ENCODE peak calls at places on chromosome 7, in four cellular contexts. M, Q, B and H are unnamed samples.

GRCh38 chr7:44411306-44411705 is 79.2 kb downstream of the NUDCD3 start:
- DNase-seq in M (no peak), B (no peak), Q (no peak), H (no peak)

GRCh38 chr7:123154231-123154860 is 45.4 kb downstream of the SLC13A1 start:
- DNase-seq in Q (peak), B (peak), M (peak), H (peak)

GRCh38 chr7:90216080-90216674 is 4.6 kb downstream of the STEAP2 start:
- DNase-seq in M (peak), B (no peak), Q (no peak), H (no peak)

GRCh38 chr7:157483971-157484410 is 147.2 kb downstream of the DNAJB6 start:
- DNase-seq in Q (no peak), M (no peak), B (no peak), H (no peak)

GRCh38 chr7:135768467-135768866 is 19.9 kb upstream of the FAM180A start:
- DNase-seq in B (no peak), M (no peak), Q (no peak), H (no peak)

GRCh38 chr7:32958046-32959025 is 1.1 kb downstream of the FKBP9 start:
- DNase-seq in Q (no peak), B (peak), M (peak), H (peak)

GRCh38 chr7:7641129-7641663 is 644 bp downstream of the UMAD1 start:
- DNase-seq in M (peak), Q (peak), B (no peak), H (peak)

GRCh38 chr7:144494355-144494754 is 90.9 kb upstream of the NOBOX start:
- DNase-seq in M (no peak), Q (no peak), B (no peak), H (no peak)

GRCh38 chr7:77444123-77444522 is 28.0 kb upstream of the GSAP start:
- DNase-seq in M (no peak), B (peak), Q (no peak), H (peak)

GRCh38 chr7:121027761-121028681 is 39.5 kb downstream of the CPED1 start:
- DNase-seq in Q (no peak), M (peak), B (peak), H (peak)

GRCh38 chr7:2008101-2008935 is 224.4 kb downstream of the MAD1L1 start:
- DNase-seq in B (no peak), M (no peak), Q (no peak), H (no peak)

GRCh38 chr7:81594767-81595166 is 175.1 kb downstream of the HGF start:
- DNase-seq in B (no peak), Q (no peak), M (no peak), H (peak)

GRCh38 chr7:16233519-16233918 is 187.8 kb downstream of the CRPPA start:
- DNase-seq in Q (no peak), M (no peak), B (no peak), H (no peak)

GRCh38 chr7:94395141-94396041 is 696 bp downstream of the COL1A2 start:
- DNase-seq in B (peak), Q (peak), M (peak), H (peak)

GRCh38 chr7:12436896-12437535 is 33.4 kb upstream of the VWDE start:
- DNase-seq in Q (peak), M (peak), B (no peak), H (peak)

GRCh38 chr7:2202361-2202761 is 30.4 kb downstream of the MAD1L1 start:
- DNase-seq in M (no peak), Q (no peak), B (no peak), H (no peak)

GRCh38 chr7:1677206-1678069 is 7.4 kb downstream of the ELFN1 start:
- DNase-seq in M (no peak), Q (no peak), B (no peak), H (no peak)

GRCh38 chr7:12884856-12885440 is 197.5 kb downstream of the ARL4A start:
- DNase-seq in M (peak), B (peak), Q (no peak), H (peak)

GRCh38 chr7:127876393-127876792 is 154.8 kb downstream of the LRRC4 start:
- DNase-seq in M (no peak), Q (no peak), B (no peak), H (peak)

GRCh38 chr7:52944916-52945315 is 90.5 kb upstream of the POM121L12 start:
- DNase-seq in B (peak), M (no peak), Q (no peak), H (no peak)

GRCh38 chr7:51224811-51225581 is 91.6 kb downstream of the COBL start:
- DNase-seq in B (no peak), Q (no peak), M (peak), H (no peak)

DNA sequence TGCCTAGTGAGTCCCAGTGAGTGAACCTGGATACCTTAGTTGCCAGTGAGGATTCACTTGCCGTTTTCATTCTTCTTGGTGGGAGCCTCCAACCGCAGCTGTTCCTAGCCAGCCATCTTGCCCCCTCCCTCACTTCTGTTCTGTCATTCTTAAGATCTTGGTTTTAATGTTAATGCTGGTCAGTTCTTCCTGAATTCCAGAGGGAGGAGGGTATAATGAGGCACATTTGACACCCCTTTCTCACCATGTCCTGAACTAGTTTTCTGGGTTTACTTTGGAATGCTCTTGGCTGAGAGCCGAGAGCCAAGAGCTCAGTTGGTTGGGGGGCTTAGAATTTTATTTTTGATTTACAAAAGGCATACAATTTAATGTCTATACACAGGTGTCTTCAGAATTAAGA is 78.5 kb upstream of the ADCY1 start:
- DNase-seq in M (no peak), B (no peak), Q (no peak), H (no peak)
- H2BK120ac ChIP-seq in M (no peak), B (no peak), Q (no peak), H (no peak)

GRCh38 chr7:23530901-23531793 is 634 bp downstream of the TRA2A start:
- DNase-seq in M (peak), Q (peak), B (peak), H (peak)
- H2BK120ac ChIP-seq in M (peak), Q (no peak), B (peak), H (peak)

GRCh38 chr7:101634196-101634717 is 5.2 kb upstream of the MYL10 start:
- DNase-seq in Q (no peak), M (no peak), B (no peak), H (no peak)
- H2BK120ac ChIP-seq in Q (no peak), M (no peak), B (no peak), H (no peak)

DNA sequence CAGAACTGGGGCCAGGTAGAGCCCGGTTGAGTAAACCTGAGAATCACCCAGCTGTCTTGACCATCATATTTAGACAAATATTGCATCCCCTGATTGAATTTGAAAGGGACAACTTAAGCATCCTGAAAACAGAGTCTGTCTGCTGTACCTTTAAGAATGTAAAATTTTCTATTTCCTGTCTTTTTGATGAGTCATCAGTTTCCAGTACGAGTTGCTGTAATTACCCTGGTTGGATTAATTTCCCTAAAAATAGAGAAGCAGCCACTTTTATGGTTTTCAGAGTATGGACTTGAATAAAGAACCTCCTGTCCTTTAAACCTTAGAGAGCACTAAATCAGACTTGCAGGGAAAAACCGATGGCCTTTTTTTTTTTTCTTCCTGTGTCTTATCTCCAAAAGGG is 164.6 kb upstream of the SH2B2 start:
- DNase-seq in Q (no peak), B (peak), M (no peak), H (peak)
- H2BK120ac ChIP-seq in Q (no peak), B (peak), M (no peak), H (peak)

GRCh38 chr7:102943425-102944169 is 30.8 kb downstream of the LRRC17 start:
- DNase-seq in M (peak), Q (no peak), B (no peak), H (no peak)
- H2BK120ac ChIP-seq in M (no peak), Q (no peak), B (no peak), H (no peak)